ENCODE peak calls at places on chromosomes 4 and X, in seven cellular contexts. M is neural progenitor cell, A is cardiac muscle cell, W is uterus, S is aorta, G is ovary, Z is PC-3. F is an unnamed sample.
A peak's percentile ranks its signal among the peaks of the same experiment; 100 is the strongest.

GRCh38 chr4:168097161-168097560 is 4.8 kb downstream of the ANXA10 start:
- DNase-seq in M (no peak), A (no peak), W (no peak), S (no peak), G (no peak), Z (no peak), F (no peak)

GRCh38 chr4:60948008-60948407 is 252.1 kb upstream of the ADGRL3 start:
- DNase-seq in M (no peak), A (no peak), W (no peak), S (no peak), G (no peak), Z (peak; percentile 74), F (no peak)

GRCh38 chrX:148380614-148381561 is 119.5 kb upstream of the AFF2 start:
- DNase-seq in M (no peak), A (no peak), W (no peak), S (no peak), G (no peak), Z (no peak), F (no peak)

GRCh38 chrX:96480081-96480480 is 204.6 kb upstream of the DIAPH2 start:
- DNase-seq in M (no peak), A (peak; percentile 1), W (no peak), S (no peak), G (no peak), Z (peak; percentile 84), F (no peak)

GRCh38 chrX:33970028-33970932 is 161.8 kb downstream of the FAM47A start:
- DNase-seq in M (no peak), A (no peak), W (no peak), S (no peak), G (no peak), Z (no peak), F (no peak)

GRCh38 chrX:41082783-41083182 is 2.5 kb upstream of the USP9X start:
- DNase-seq in M (no peak), A (no peak), W (no peak), S (no peak), G (no peak), Z (no peak), F (no peak)

GRCh38 chr4:81040175-81040659 is 9.7 kb downstream of the BMP3 start:
- DNase-seq in M (peak; percentile 56), A (peak; percentile 55), W (no peak), S (no peak), G (no peak), Z (peak; percentile 75), F (peak; percentile 13)

GRCh38 chr4:82380344-82380743 is 6.6 kb upstream of the HNRNPD start:
- DNase-seq in M (no peak), A (no peak), W (no peak), S (no peak), G (no peak), Z (peak; percentile 91), F (no peak)

GRCh38 chrX:118315529-118315928 is 30.4 kb upstream of the WDR44 start:
- DNase-seq in M (no peak), A (no peak), W (no peak), S (no peak), G (no peak), Z (no peak), F (no peak)

GRCh38 chrX:31909850-31910547 is 838.2 kb upstream of the FTHL17 start:
- DNase-seq in M (no peak), A (no peak), W (no peak), S (no peak), G (no peak), Z (no peak), F (no peak)

GRCh38 chrX:112819013-112819635 is 21.5 kb downstream of the AMOT start:
- DNase-seq in M (no peak), A (peak; percentile 78), W (no peak), S (no peak), G (peak; percentile 12), Z (no peak), F (no peak)

DNA sequence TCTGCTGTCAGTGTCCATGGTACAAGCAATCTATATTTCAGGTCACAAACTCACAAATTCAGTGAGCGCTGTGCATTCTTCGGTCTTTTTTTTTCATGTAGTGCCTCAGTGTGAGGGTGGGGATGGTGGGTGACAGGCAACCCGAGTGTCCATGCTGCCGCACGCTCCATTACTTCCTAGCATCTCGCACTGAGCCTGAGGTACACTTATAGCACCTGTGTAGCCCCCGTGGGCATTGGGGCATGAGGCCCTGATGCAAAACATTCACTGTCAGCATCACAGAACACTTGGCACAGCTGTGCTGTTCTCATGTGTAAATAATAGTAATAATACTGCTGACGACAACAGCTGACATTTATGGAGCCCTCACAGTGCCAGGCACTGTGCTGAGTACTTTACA is 31.6 kb downstream of the EVC2 start:
- DNase-seq in M (no peak), A (no peak), W (no peak), S (no peak), G (no peak), Z (no peak), F (no peak)
- H3K36me3 ChIP-seq in M (no peaks in the 10 kb centered on the region), A (no peaks in the 10 kb centered on the region), W (no peaks in the 10 kb centered on the region), S (no peaks in the 10 kb centered on the region), G (no peaks in the 10 kb centered on the region), Z (no peaks in the 10 kb centered on the region), F (peaks cover 4% of the 10 kb centered on the region)

GRCh38 chrX:130212371-130212770 is 40.6 kb downstream of the RAB33A start:
- DNase-seq in M (no peak), A (no peak), W (no peak), S (no peak), G (no peak), Z (no peak), F (no peak)
- H3K36me3 ChIP-seq in M (peaks cover 35% of the 10 kb centered on the region), A (peaks cover 17% of the 10 kb centered on the region), W (no peaks in the 10 kb centered on the region), S (no peaks in the 10 kb centered on the region), G (no peaks in the 10 kb centered on the region), Z (peaks cover 8% of the 10 kb centered on the region), F (peaks cover 24% of the 10 kb centered on the region)

GRCh38 chrX:106898462-106898861 is 4.7 kb downstream of the RIPPLY1 start:
- DNase-seq in M (peak; percentile 68), A (peak; percentile 71), W (no peak), S (no peak), G (no peak), Z (peak; percentile 79), F (peak; percentile 67)

GRCh38 chrX:106891762-106892161 is 11.4 kb downstream of the RIPPLY1 start:
- DNase-seq in M (no peak), A (no peak), W (no peak), S (no peak), G (no peak), Z (peak; percentile 68), F (no peak)

GRCh38 chrX:106894978-106895452 is 8.1 kb downstream of the RIPPLY1 start:
- DNase-seq in M (no peak), A (peak; percentile 72), W (peak; percentile 50), S (no peak), G (no peak), Z (peak; percentile 91), F (no peak)

GRCh38 chrX:106897259-106897658 is 5.9 kb downstream of the RIPPLY1 start:
- DNase-seq in M (no peak), A (peak; percentile 38), W (no peak), S (no peak), G (no peak), Z (peak; percentile 51), F (no peak)

DNA sequence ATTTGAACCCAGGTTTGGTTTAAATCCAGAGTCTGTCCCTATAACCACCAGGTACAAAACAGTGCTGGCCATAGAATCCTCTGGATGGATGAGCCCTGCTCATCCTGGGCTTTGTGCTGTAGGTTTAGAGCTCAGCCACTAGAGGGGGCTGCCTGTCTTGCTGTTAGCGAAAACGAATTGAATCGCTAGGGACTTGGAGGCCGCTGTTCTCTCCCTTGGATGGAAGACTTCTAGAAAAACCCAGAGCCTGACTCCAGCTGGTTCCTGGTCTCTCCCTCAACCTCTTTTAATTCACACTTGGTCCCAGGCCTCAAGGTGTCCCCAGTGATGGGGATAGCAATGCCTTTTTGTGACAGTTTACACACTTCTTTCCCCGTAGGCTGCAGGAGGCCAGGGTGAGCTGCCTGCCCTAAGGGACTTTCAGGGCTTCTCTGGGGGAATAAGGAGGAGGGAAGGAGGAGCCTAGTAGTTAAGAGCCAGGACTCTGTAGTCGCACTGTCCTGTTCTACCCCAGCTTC is 8.7 kb downstream of the RIPPLY1 start:
- DNase-seq in M (peak; percentile 81), A (peak; percentile 81), W (peak; percentile 46), S (peak; percentile 58), G (peak; percentile 51), Z (peak; percentile 82), F (peak; percentile 68)
- H3K36me3 ChIP-seq in M (no peaks in the 10 kb centered on the region), A (no peaks in the 10 kb centered on the region), W (no peaks in the 10 kb centered on the region), S (no peaks in the 10 kb centered on the region), G (no peaks in the 10 kb centered on the region), Z (no peaks in the 10 kb centered on the region), F (no peaks in the 10 kb centered on the region)

GRCh38 chr4:152115794-152116193 is 355.0 kb upstream of the GATB start:
- DNase-seq in M (no peak), A (peak; percentile 3), W (no peak), S (no peak), G (no peak), Z (no peak), F (no peak)
- H3K36me3 ChIP-seq in M (no peaks in the 10 kb centered on the region), A (no peaks in the 10 kb centered on the region), W (no peaks in the 10 kb centered on the region), S (no peaks in the 10 kb centered on the region), G (no peaks in the 10 kb centered on the region), Z (no peaks in the 10 kb centered on the region), F (no peaks in the 10 kb centered on the region)

GRCh38 chr4:186598686-186599085 is 43.3 kb upstream of the MTNR1A start:
- DNase-seq in M (no peak), A (no peak), W (no peak), S (no peak), G (no peak), Z (no peak), F (no peak)
- H3K36me3 ChIP-seq in M (peaks cover 45% of the 10 kb centered on the region), A (peaks cover 85% of the 10 kb centered on the region), W (no peaks in the 10 kb centered on the region), S (peaks cover 15% of the 10 kb centered on the region), G (no peaks in the 10 kb centered on the region), Z (peaks cover 28% of the 10 kb centered on the region), F (peaks cover 28% of the 10 kb centered on the region)